ENCODE peak calls at places on chromosomes 13 and 19, in six cellular contexts. G, X, P, S, U and J are unnamed samples.

GRCh38 chr13:110944121-110944967 is 29.5 kb upstream of the ANKRD10 start:
- DNase-seq in G (peak), X (peak), P (no peak), S (peak), U (no peak), J (peak)

GRCh38 chr13:24161980-24162517 is 1.5 kb downstream of the SPATA13 start:
- DNase-seq in G (no peak), X (no peak), P (no peak), S (no peak), U (no peak), J (no peak)

GRCh38 chr19:4181053-4181508 is 1.3 kb downstream of the SIRT6 start:
- DNase-seq in G (no peak), X (no peak), P (no peak), S (no peak), U (no peak), J (no peak)

GRCh38 chr13:42181381-42181953 is 90.5 kb upstream of the AKAP11 start:
- DNase-seq in G (peak), X (no peak), P (no peak), S (no peak), U (no peak), J (no peak)

GRCh38 chr19:11596156-11596555 is 1.1 kb upstream of the ZNF627 start:
- DNase-seq in G (no peak), X (no peak), P (no peak), S (no peak), U (no peak), J (no peak)

GRCh38 chr13:74571811-74572210 is 437.6 kb upstream of the KLF12 start:
- DNase-seq in G (no peak), X (no peak), P (no peak), S (no peak), U (no peak), J (no peak)

GRCh38 chr19:48896191-48896720 is 2.3 kb downstream of the TULP2 start:
- DNase-seq in G (peak), X (no peak), P (no peak), S (no peak), U (no peak), J (no peak)

GRCh38 chr13:47232516-47232915 is 335.7 kb upstream of the HTR2A start:
- DNase-seq in G (no peak), X (no peak), P (no peak), S (no peak), U (no peak), J (no peak)

GRCh38 chr19:7869453-7869909 is 4.7 kb downstream of the PRR36 start:
- DNase-seq in G (peak), X (peak), P (peak), S (no peak), U (peak), J (peak)

GRCh38 chr13:76637651-76638111 is 248.5 kb downstream of the KCTD12 start:
- DNase-seq in G (peak), X (no peak), P (no peak), S (peak), U (no peak), J (no peak)

GRCh38 chr13:107581009-107581408 is 634.3 kb downstream of the LIG4 start:
- DNase-seq in G (no peak), X (no peak), P (no peak), S (no peak), U (no peak), J (no peak)

GRCh38 chr19:3667037-3667638 is 33.1 kb downstream of the PIP5K1C start:
- DNase-seq in G (no peak), X (no peak), P (no peak), S (no peak), U (no peak), J (no peak)

GRCh38 chr19:18683955-18684641 is 618 bp downstream of the CRTC1 start:
- DNase-seq in G (no peak), X (no peak), P (no peak), S (no peak), U (no peak), J (no peak)

GRCh38 chr13:104414771-104415170 is 1348.6 kb upstream of the SLC10A2 start:
- DNase-seq in G (no peak), X (no peak), P (no peak), S (no peak), U (no peak), J (no peak)